ENCODE peak calls at places on chromosomes 1 and 21, in four cellular contexts. V is AG09309, C is iPS-NIHi11, U is left lung. O is an unnamed sample.

GRCh38 chr21:16742116-16742515 is 770.7 kb upstream of the CXADR start:
- DNase-seq in V (no peak), C (no peak), U (no peak), O (peak; percentile 65)

GRCh38 chr1:220457982-220458381 is 70.0 kb upstream of the MARK1 start:
- DNase-seq in V (no peak), C (no peak), U (no peak), O (no peak)

GRCh38 chr1:6271554-6271953 is 10.7 kb upstream of the GPR153 start:
- DNase-seq in V (no peak), C (no peak), U (no peak), O (no peak)

GRCh38 chr1:34918609-34919561 is 10.6 kb downstream of the DLGAP3 start:
- DNase-seq in V (no peak), C (peak; percentile 70), U (no peak), O (no peak)

GRCh38 chr1:109790735-109791494 is 27.2 kb upstream of the EPS8L3 start:
- DNase-seq in V (no peak), C (peak; percentile 62), U (peak; percentile 88), O (peak; percentile 45)

GRCh38 chr1:69649383-69649782 is 81.7 kb downstream of the LRRC7 start:
- DNase-seq in V (no peak), C (no peak), U (no peak), O (no peak)

GRCh38 chr1:23543707-23544443 is 12.8 kb upstream of the E2F2 start:
- DNase-seq in V (no peak), C (no peak), U (no peak), O (no peak)

GRCh38 chr21:42097860-42098259 is 26.7 kb downstream of the UMODL1 start:
- DNase-seq in V (peak; percentile 97), C (peak; percentile 53), U (peak; percentile 39), O (no peak)

GRCh38 chr1:38559180-38559874 is 300.2 kb downstream of the RRAGC start:
- DNase-seq in V (no peak), C (peak; percentile 41), U (peak; percentile 88), O (no peak)

GRCh38 chr1:61184035-61184713 is 101.8 kb downstream of the NFIA start:
- DNase-seq in V (no peak), C (peak; percentile 51), U (peak; percentile 86), O (peak; percentile 95)

GRCh38 chr1:179105393-179105792 is 23.5 kb downstream of the TOR3A start:
- DNase-seq in V (no peak), C (peak; percentile 82), U (no peak), O (no peak)

GRCh38 chr1:1600861-1601563 is 1.1 kb upstream of the FNDC10 start:
- DNase-seq in V (no peak), C (no peak), U (peak; percentile 68), O (no peak)

GRCh38 chr1:65368403-65368802 is 52.1 kb upstream of the LEPR start:
- DNase-seq in V (no peak), C (no peak), U (no peak), O (no peak)

GRCh38 chr1:67135354-67135753 is 584 bp upstream of the C1orf141 start:
- DNase-seq in V (peak; percentile 93), C (no peak), U (no peak), O (no peak)

GRCh38 chr1:99441234-99442095 is 177.2 kb downstream of the PLPPR4 start:
- DNase-seq in V (peak; percentile 61), C (no peak), U (no peak), O (no peak)

GRCh38 chr1:221411283-221411682 is 330.6 kb downstream of the DUSP10 start:
- DNase-seq in V (no peak), C (no peak), U (no peak), O (no peak)

GRCh38 chr1:235866207-235866912 is at the start of gene LYST:
- DNase-seq in V (no peak), C (peak; percentile 25), U (peak; percentile 85), O (peak; percentile 44)

GRCh38 chr1:44964396-44964795 is 22.0 kb downstream of the EIF2B3 start:
- DNase-seq in V (no peak), C (no peak), U (no peak), O (no peak)

GRCh38 chr1:229155472-229155871 is 115.4 kb upstream of the RAB4A start:
- DNase-seq in V (no peak), C (no peak), U (peak; percentile 83), O (peak; percentile 26)

GRCh38 chr1:92958203-92958970 is 2.9 kb downstream of the DIPK1A start:
- DNase-seq in V (no peak), C (no peak), U (no peak), O (no peak)

GRCh38 chr1:117093091-117093534 is 28.4 kb downstream of the TRIM45 start:
- DNase-seq in V (peak; percentile 95), C (peak; percentile 34), U (no peak), O (peak; percentile 30)

GRCh38 chr1:78715181-78715661 is 65.6 kb downstream of the IFI44 start:
- DNase-seq in V (no peak), C (no peak), U (no peak), O (no peak)

GRCh38 chr1:194347184-194347583 is 1160.8 kb upstream of the B3GALT2 start:
- DNase-seq in V (no peak), C (no peak), U (no peak), O (no peak)

GRCh38 chr1:10216148-10216749 is 5.9 kb downstream of the KIF1B start:
- DNase-seq in V (no peak), C (no peak), U (no peak), O (no peak)

GRCh38 chr1:41493626-41494350 is 9.3 kb upstream of the EDN2 start:
- DNase-seq in V (no peak), C (no peak), U (peak; percentile 58), O (no peak)

O was measured in globus pallidus.